ENCODE peak calls at places on chromosome 12, in four cellular contexts. K, F, Y and S are unnamed samples.

GRCh38 chr12:67991158-67991557 is 1.9 kb downstream of the IFNG-AS1 start:
- DNase-seq in K (no peak), F (no peak), Y (no peak), S (no peak)

GRCh38 chr12:117236456-117237001 is 46.3 kb upstream of the FBXO21 start:
- DNase-seq in Y (peak), K (peak), F (peak), S (peak)

GRCh38 chr12:32270818-32271710 is 128.3 kb upstream of the FGD4 start:
- DNase-seq in Y (no peak), F (peak), K (no peak), S (peak)

GRCh38 chr12:43742106-43742505 is 16.5 kb downstream of the PUS7L start:
- DNase-seq in Y (no peak), K (no peak), F (no peak), S (no peak)

GRCh38 chr12:107702106-107702505 is 16.5 kb downstream of the PWP1 start:
- DNase-seq in K (no peak), F (no peak), Y (no peak), S (no peak)

GRCh38 chr12:30013051-30013450 is 229.3 kb upstream of the TMTC1 start:
- DNase-seq in Y (peak), F (no peak), K (no peak), S (no peak)

GRCh38 chr12:28130625-28131598 is 59.3 kb upstream of the CCDC91 start:
- DNase-seq in Y (no peak), K (peak), F (peak), S (peak)

GRCh38 chr12:44459569-44459968 is 416.5 kb downstream of the NELL2 start:
- DNase-seq in F (no peak), Y (no peak), K (no peak), S (no peak)

GRCh38 chr12:128752386-128752785 is 71.4 kb downstream of the SLC15A4 start:
- DNase-seq in Y (no peak), F (no peak), K (no peak), S (no peak)

GRCh38 chr12:1920971-1921370 is 2.5 kb upstream of the CACNA2D4 start:
- DNase-seq in F (no peak), Y (no peak), K (no peak), S (no peak)

GRCh38 chr12:72134934-72135333 is 137.2 kb upstream of the TRHDE start:
- DNase-seq in K (no peak), F (no peak), Y (no peak), S (no peak)

GRCh38 chr12:68957273-68957672 is 24.3 kb upstream of the CPM start:
- DNase-seq in F (no peak), K (no peak), Y (no peak), S (no peak)

GRCh38 chr12:5441497-5442236 is 9.8 kb downstream of the NTF3 start:
- DNase-seq in K (no peak), Y (no peak), F (no peak), S (no peak)

GRCh38 chr12:15230137-15230536 is 8.9 kb upstream of the RERG start:
- DNase-seq in K (no peak), Y (no peak), F (no peak), S (no peak)

GRCh38 chr12:101891462-101891971 is 14.1 kb downstream of the DRAM1 start:
- DNase-seq in K (no peak), Y (no peak), F (peak), S (peak)

GRCh38 chr12:117684471-117684870 is 284.3 kb downstream of the KSR2 start:
- DNase-seq in K (no peak), Y (no peak), F (no peak), S (no peak)

GRCh38 chr12:76337583-76337982 is 10.6 kb downstream of the BBS10 start:
- DNase-seq in Y (no peak), F (no peak), K (no peak), S (no peak)

GRCh38 chr12:47722136-47722834 is 3.0 kb downstream of the ENDOU start:
- DNase-seq in F (no peak), K (no peak), Y (no peak), S (no peak)

GRCh38 chr12:70444903-70445302 is 78.8 kb downstream of the KCNMB4 start:
- DNase-seq in Y (no peak), F (no peak), K (no peak), S (no peak)

GRCh38 chr12:117481470-117481869 is 120.0 kb upstream of the NOS1 start:
- DNase-seq in Y (no peak), F (no peak), K (no peak), S (no peak)

GRCh38 chr12:47686645-47687240 is 19.1 kb downstream of the RPAP3 start:
- DNase-seq in Y (no peak), K (peak), F (peak), S (peak)

GRCh38 chr12:118714051-118714460 is 267.3 kb upstream of the SRRM4 start:
- DNase-seq in F (peak), Y (peak), K (peak), S (peak)

GRCh38 chr12:47377414-47378221 is 297.9 kb upstream of the AMIGO2 start:
- DNase-seq in F (peak), Y (no peak), K (peak), S (no peak)

GRCh38 chr12:110807640-110808039 is 39.1 kb upstream of the CCDC63 start:
- DNase-seq in F (no peak), Y (no peak), K (peak), S (no peak)

GRCh38 chr12:95605087-95605486 is 53.8 kb upstream of the USP44 start:
- DNase-seq in K (no peak), F (peak), Y (no peak), S (no peak)

GRCh38 chr12:21852251-21852650 is 77.7 kb upstream of the KCNJ8 start:
- DNase-seq in Y (no peak), K (no peak), F (peak), S (no peak)

GRCh38 chr12:53223391-53224267 is 8.4 kb downstream of the RARG start:
- DNase-seq in K (peak), F (no peak), Y (no peak), S (no peak)

GRCh38 chr12:55955800-55956508 is 9.9 kb downstream of the PMEL start:
- DNase-seq in F (peak), K (peak), Y (no peak), S (peak)

GRCh38 chr12:64229796-64230195 is 7.7 kb upstream of the KICS2 start:
- DNase-seq in K (no peak), Y (no peak), F (no peak), S (no peak)

GRCh38 chr12:64232201-64232600 is 10.1 kb upstream of the KICS2 start:
- DNase-seq in K (no peak), Y (no peak), F (no peak), S (no peak)

GRCh38 chr12:64229240-64229639 is 7.1 kb upstream of the KICS2 start:
- DNase-seq in F (no peak), K (no peak), Y (no peak), S (no peak)
- TF ChIP-seq POLR2A in F (no peak), K (no peak), Y (no peak), S (no peak)

GRCh38 chr12:100020370-100020769 is 35.6 kb upstream of the ANKS1B start:
- DNase-seq in K (no peak), Y (no peak), F (no peak), S (no peak)
- TF ChIP-seq PHF8 in K (no peak), Y (no peak), F (no peak), S (no peak)

DNA sequence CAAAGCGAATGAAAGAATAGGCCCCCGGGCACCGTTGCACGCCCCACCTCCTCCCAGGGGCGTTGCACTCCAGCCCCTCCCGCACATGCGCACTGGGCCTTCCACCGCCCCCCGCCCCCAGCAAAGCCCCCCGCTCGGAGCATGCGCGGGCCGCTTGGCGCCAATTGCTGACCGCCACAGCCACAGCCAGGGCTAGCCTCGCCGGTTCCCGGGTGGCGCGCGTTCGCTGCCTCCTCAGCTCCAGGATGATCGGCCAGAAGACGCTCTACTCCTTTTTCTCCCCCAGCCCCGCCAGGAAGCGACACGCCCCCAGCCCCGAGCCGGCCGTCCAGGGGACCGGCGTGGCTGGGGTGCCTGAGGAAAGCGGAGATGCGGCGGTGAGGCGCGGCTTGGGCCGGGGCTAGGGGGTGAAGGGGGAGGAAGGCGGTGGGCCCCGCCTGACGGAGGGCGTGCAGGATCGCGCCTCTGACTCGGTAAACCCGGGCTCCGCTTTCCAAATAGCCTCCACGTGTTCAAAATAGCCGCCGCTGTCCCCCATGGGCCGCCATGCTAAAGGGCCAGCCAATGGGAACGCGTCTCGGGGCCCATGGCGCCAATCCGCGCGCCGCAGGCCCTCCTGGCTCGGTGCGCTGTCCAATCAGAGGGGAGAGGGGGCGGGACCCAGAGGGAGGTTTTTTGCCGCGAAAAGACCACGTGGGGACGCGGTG is at the start of gene UNG:
- DNase-seq in Y (peak), K (peak), F (peak), S (peak)
- TF ChIP-seq POLR2A in Y (peak), K (peak), F (peak), S (peak)

GRCh38 chr12:3088251-3088650 is 11.1 kb downstream of the TSPAN9 start:
- DNase-seq in Y (no peak), K (no peak), F (no peak), S (no peak)
- TF ChIP-seq PHF8 in Y (no peak), K (no peak), F (no peak), S (no peak)

GRCh38 chr12:124940143-124940392 is 25.6 kb upstream of the UBC start:
- DNase-seq in K (no peak), F (no peak), Y (no peak), S (no peak)
- TF ChIP-seq POLR2A in K (no peak), F (no peak), Y (peak), S (no peak)